ENCODE peak calls at places on chromosomes 11 and 22, in seven cellular contexts. Q, E, B, C, A, W and Z are unnamed samples.

GRCh38 chr22:27270818-27271510 is 530.6 kb downstream of the MN1 start:
- DNase-seq in B (no peak), E (no peak), W (no peak), A (no peak), Q (no peak), C (no peak), Z (no peak)

GRCh38 chr11:126334665-126335462 is 20.6 kb upstream of the ST3GAL4 start:
- DNase-seq in C (no peak), A (no peak), Q (no peak), E (peak; percentile 76), B (no peak), W (no peak), Z (no peak)

GRCh38 chr11:73400293-73400692 is 24.1 kb downstream of the RELT start:
- DNase-seq in A (no peak), Q (no peak), E (no peak), C (no peak), B (no peak), W (no peak), Z (no peak)

GRCh38 chr11:58222730-58223129 is 6.0 kb downstream of the OR10Q1 start:
- DNase-seq in A (no peak), W (no peak), Q (no peak), E (peak; percentile 41), C (no peak), B (no peak), Z (no peak)

GRCh38 chr22:27842994-27843431 is 41.5 kb upstream of the MN1 start:
- DNase-seq in B (no peak), Q (no peak), C (no peak), A (no peak), W (no peak), E (no peak), Z (no peak)

GRCh38 chr11:46694095-46694494 is 6.3 kb downstream of the ARHGAP1 start:
- DNase-seq in E (no peak), C (no peak), A (no peak), W (no peak), B (no peak), Q (no peak), Z (no peak)

GRCh38 chr11:77191823-77192495 is 63.9 kb downstream of the MYO7A start:
- DNase-seq in W (peak; percentile 93), A (peak; percentile 92), Q (no peak), B (peak; percentile 95), E (peak; percentile 20), C (peak; percentile 41), Z (peak; percentile 86)

GRCh38 chr22:44729391-44730012 is 22.9 kb upstream of the ARHGAP8 start:
- DNase-seq in W (no peak), A (peak; percentile 44), B (no peak), C (no peak), E (peak; percentile 71), Q (no peak), Z (no peak)

DNA sequence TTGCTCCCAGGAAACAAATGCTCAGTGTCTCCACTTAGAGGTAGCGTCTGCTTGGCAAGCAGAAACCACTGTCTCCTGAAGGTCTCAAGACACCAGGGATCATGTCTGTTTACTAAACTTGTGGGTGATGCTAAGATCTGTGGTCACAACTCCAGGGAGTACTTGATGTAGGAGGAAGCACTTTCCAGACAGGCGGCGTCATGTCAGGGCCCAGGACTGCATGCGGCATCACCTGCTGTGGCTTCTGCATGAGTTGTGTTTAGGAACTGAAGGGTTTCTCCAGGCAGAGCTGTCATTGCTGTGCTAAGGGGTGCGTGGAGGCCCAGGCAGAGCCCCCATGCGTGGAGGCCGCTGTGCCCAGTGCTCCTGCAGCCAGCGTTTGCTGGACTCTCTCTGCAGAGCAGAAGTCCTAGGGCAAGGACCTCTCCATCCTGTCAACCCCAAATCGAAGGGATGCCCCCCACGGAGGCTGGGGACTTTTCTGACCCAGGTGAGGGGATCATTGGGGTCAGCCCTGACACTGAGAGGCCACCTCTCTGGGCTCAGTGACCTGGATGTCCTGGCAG is 8.1 kb upstream of the PANX2 start:
- DNase-seq in C (no peak), E (no peak), W (no peak), A (no peak), B (no peak), Q (no peak), Z (no peak)
- TF ChIP-seq CEBPB in C (no peak), E (no peak), W (no peak), A (no peak), B (no peak), Q (no peak), Z (no peak)

GRCh38 chr22:20956258-20957117 is 10.6 kb upstream of the AIFM3 start:
- DNase-seq in C (peak; percentile 53), Q (no peak), A (peak; percentile 67), E (peak; percentile 25), B (peak; percentile 23), W (peak; percentile 73), Z (no peak)
- TF ChIP-seq CEBPB in C (no peak), Q (no peak), A (no peak), E (no peak), B (no peak), W (no peak), Z (no peak)

DNA sequence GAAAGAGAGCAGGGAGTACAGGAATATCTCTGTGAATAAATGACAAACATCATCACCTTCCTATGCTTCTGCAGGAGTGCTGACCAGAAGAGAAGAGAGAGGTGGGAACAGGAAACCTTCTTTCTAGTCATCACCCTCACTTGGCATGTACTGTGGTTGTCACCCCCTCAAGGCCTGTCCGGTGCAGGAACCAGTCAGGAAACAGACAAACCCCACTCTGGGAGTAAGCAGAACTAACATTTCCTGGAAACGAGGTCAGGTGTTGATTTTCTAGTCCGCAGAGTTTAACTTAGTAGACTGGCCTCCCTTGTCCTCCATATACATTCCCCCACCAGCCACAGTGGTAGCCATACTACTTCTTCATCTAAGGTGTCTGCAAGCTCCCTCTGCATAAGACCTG is 80.8 kb upstream of the NCAM1 start:
- DNase-seq in A (no peak), W (no peak), B (no peak), E (no peak), C (no peak), Q (no peak), Z (no peak)
- TF ChIP-seq CEBPB in A (no peak), W (no peak), B (no peak), E (no peak), C (no peak), Q (no peak), Z (no peak)

DNA sequence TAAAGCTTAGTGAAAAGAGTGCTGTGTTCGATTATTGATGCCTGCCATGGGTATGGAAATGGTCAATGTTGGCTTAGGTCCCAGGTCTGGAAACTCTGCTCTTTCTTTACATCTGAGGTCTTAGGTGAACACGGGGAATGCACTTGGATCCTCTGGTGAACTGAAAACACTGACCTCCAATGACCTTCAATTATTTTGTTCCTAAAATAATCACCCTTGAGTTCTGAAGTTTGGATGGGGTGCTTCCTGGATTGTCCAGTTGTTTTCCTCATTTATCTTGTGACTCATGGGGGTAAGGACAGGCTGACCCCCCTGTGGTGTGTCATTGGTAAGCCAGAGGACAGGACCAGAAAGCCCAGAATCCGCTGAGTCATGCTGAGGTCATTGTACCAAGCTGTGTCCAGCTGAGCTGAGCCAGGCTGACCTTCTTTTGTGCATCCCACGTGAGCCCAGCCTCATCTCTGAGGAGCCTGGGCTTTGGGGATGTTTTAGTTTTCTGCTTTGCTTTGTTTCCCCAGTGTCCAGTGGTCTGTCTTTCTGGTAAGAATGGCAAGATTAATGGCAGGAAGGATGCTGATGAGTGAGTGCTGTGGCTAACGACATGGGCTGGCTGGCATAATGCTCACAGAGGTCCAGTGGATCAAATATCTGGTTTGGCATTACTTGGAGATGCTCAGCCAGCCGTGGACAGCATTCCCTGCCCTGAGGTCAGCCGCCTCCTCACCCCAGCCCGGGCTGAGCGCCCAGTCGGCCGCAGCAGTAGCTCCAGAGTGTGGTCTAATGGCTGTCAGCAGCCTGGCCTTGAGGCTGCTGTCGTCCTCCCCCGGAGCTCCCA is 35.6 kb downstream of the AMPD3 start:
- DNase-seq in E (peak; percentile 99), W (peak; percentile 94), A (no peak), B (peak; percentile 91), Q (no peak), C (peak; percentile 68), Z (peak; percentile 93)
- TF ChIP-seq CEBPB in E (no peak), W (peak; percentile 75), A (no peak), B (no peak), Q (no peak), C (no peak), Z (no peak)

GRCh38 chr11:11189501-11189900 is 163.5 kb downstream of the CSNK2A3 start:
- DNase-seq in B (no peak), C (no peak), A (no peak), Q (no peak), E (no peak), W (no peak), Z (no peak)

GRCh38 chr11:11186249-11186648 is 166.8 kb downstream of the CSNK2A3 start:
- DNase-seq in E (no peak), B (no peak), Q (peak; percentile 19), A (no peak), C (no peak), W (no peak), Z (no peak)
- TF ChIP-seq CEBPB in E (no peak), B (no peak), Q (no peak), A (no peak), C (no peak), W (no peak), Z (no peak)

DNA sequence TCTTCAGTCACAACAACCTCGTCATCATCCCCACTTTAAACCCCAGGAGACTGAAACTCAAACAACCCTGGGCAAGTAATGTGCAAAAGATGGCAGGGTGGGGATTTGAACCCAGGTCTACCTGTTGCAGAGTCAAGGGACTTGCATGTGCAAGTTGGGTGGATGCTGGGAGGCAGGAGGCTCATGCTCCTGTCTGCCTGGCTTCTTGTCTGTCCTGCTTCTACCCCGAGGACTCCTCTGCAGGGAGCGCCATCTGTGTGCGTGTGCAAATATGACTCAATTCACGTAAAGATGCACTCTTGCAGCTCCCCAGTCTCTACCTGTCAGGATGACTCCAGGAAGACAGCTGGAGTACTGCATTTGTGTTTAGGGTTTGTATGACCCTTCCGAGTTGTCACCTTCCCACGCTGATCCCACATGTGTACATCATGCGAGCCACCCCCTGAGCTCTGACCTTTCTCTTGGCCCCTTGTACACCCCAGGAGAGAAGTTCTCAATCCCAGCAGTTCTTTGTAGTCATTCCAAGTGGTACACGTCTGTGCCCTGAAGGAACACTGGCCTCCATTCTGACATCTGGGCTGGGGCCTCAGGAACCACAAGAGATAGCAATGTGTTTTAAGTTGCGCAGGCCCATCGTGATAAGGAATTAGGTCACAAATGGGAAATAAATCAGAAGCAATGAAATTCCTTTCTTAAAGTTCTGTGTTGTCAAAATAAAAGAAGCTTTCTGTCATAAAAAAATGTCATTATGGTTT is 95.7 kb downstream of the CWC15 start:
- DNase-seq in A (no peak), Q (no peak), E (no peak), B (no peak), C (no peak), W (no peak), Z (no peak)
- TF ChIP-seq CEBPB in A (no peak), Q (no peak), E (no peak), B (no peak), C (no peak), W (no peak), Z (no peak)

DNA sequence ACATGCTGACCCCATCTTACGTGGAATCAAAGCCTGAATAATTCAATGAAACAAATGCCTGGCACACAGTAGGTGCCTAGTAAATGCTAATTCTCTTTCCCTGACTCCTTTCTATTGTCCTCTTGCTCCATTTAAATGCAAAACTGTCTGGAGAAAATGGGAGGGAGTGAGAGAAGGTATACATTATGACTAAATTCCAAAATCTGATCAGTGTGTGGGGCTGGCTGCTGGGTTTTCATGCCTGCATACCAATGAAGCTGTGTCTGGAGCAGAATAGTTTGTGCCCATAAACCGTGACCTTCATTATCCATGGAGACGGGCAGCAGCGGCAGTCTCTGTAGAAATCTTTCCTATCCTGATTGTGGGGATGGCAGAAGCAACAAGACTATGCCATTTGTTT is 223.4 kb upstream of the ZBED5 start:
- DNase-seq in C (no peak), Q (no peak), B (no peak), W (no peak), E (no peak), A (no peak), Z (no peak)
- TF ChIP-seq CEBPB in C (no peak), Q (no peak), B (no peak), W (no peak), E (no peak), A (no peak), Z (no peak)